ENCODE peak calls at places on chromosomes 7 and 10, in four cellular contexts. One of them, this sample, is unnamed.

GRCh38 chr10:131137223-131137622 is 174.3 kb downstream of the TCERG1L start:
- DNase-seq in left ventricle myocardium inferior: no peak
- DNase-seq in progenitor cell of endocrine pancreas: no peak
- DNase-seq in astrocyte of the spinal cord: no peak
- DNase-seq in this sample: no peak

GRCh38 chr10:117653170-117653515 is 110.6 kb downstream of the EMX2 start:
- DNase-seq in progenitor cell of endocrine pancreas: no peak
- DNase-seq in astrocyte of the spinal cord: peak; percentile 94
- DNase-seq in left ventricle myocardium inferior: no peak
- DNase-seq in this sample: no peak

GRCh38 chr10:90313548-90314325 is 544.1 kb downstream of the HTR7 start:
- DNase-seq in astrocyte of the spinal cord: no peak
- DNase-seq in left ventricle myocardium inferior: no peak
- DNase-seq in progenitor cell of endocrine pancreas: no peak
- DNase-seq in this sample: no peak

GRCh38 chr7:129502708-129503685 is 666 bp downstream of the SMKR1 start:
- DNase-seq in astrocyte of the spinal cord: no peak
- DNase-seq in progenitor cell of endocrine pancreas: peak; percentile 16
- DNase-seq in left ventricle myocardium inferior: no peak
- DNase-seq in this sample: no peak

GRCh38 chr10:109902992-109903947 is 20.0 kb downstream of the XPNPEP1 start:
- DNase-seq in astrocyte of the spinal cord: no peak
- DNase-seq in progenitor cell of endocrine pancreas: no peak
- DNase-seq in left ventricle myocardium inferior: no peak
- DNase-seq in this sample: no peak

GRCh38 chr7:135758531-135758932 is 9.9 kb upstream of the FAM180A start:
- DNase-seq in progenitor cell of endocrine pancreas: no peak
- DNase-seq in left ventricle myocardium inferior: peak; percentile 43
- DNase-seq in astrocyte of the spinal cord: peak; percentile 84
- DNase-seq in this sample: no peak

GRCh38 chr10:70677620-70678249 is 5.4 kb downstream of the ADAMTS14 start:
- DNase-seq in left ventricle myocardium inferior: no peak
- DNase-seq in astrocyte of the spinal cord: no peak
- DNase-seq in progenitor cell of endocrine pancreas: no peak
- DNase-seq in this sample: no peak

GRCh38 chr10:71409516-71410104 is 12.9 kb downstream of the CDH23 start:
- DNase-seq in astrocyte of the spinal cord: no peak
- DNase-seq in progenitor cell of endocrine pancreas: no peak
- DNase-seq in left ventricle myocardium inferior: no peak
- DNase-seq in this sample: peak; percentile 20

GRCh38 chr7:71735961-71736556 is 604.1 kb downstream of the GALNT17 start:
- DNase-seq in left ventricle myocardium inferior: no peak
- DNase-seq in progenitor cell of endocrine pancreas: peak; percentile 62
- DNase-seq in astrocyte of the spinal cord: peak; percentile 62
- DNase-seq in this sample: peak; percentile 61

GRCh38 chr10:98858525-98858924 is 377.1 kb downstream of the HPSE2 start:
- DNase-seq in astrocyte of the spinal cord: no peak
- DNase-seq in progenitor cell of endocrine pancreas: no peak
- DNase-seq in left ventricle myocardium inferior: no peak
- DNase-seq in this sample: peak; percentile 3

GRCh38 chr10:124325998-124326636 is 92.6 kb downstream of the OAT start:
- DNase-seq in left ventricle myocardium inferior: no peak
- DNase-seq in astrocyte of the spinal cord: no peak
- DNase-seq in progenitor cell of endocrine pancreas: no peak
- DNase-seq in this sample: no peak

GRCh38 chr10:3760083-3760482 is 24.9 kb downstream of the KLF6 start:
- DNase-seq in left ventricle myocardium inferior: no peak
- DNase-seq in astrocyte of the spinal cord: no peak
- DNase-seq in progenitor cell of endocrine pancreas: no peak
- DNase-seq in this sample: no peak

GRCh38 chr7:74355091-74355490 is 65.9 kb downstream of the CLIP2 start:
- DNase-seq in left ventricle myocardium inferior: no peak
- DNase-seq in progenitor cell of endocrine pancreas: no peak
- DNase-seq in astrocyte of the spinal cord: peak; percentile 87
- DNase-seq in this sample: no peak

GRCh38 chr7:111933614-111934013 is 272.6 kb downstream of the DOCK4 start:
- DNase-seq in astrocyte of the spinal cord: peak; percentile 28
- DNase-seq in progenitor cell of endocrine pancreas: no peak
- DNase-seq in left ventricle myocardium inferior: no peak
- DNase-seq in this sample: no peak

GRCh38 chr7:16524332-16524731 is 2.3 kb upstream of the LRRC72 start:
- DNase-seq in progenitor cell of endocrine pancreas: no peak
- DNase-seq in left ventricle myocardium inferior: no peak
- DNase-seq in astrocyte of the spinal cord: no peak
- DNase-seq in this sample: no peak

GRCh38 chr10:96287392-96288105 is 16.2 kb upstream of the BLNK start:
- DNase-seq in progenitor cell of endocrine pancreas: no peak
- DNase-seq in astrocyte of the spinal cord: no peak
- DNase-seq in left ventricle myocardium inferior: no peak
- DNase-seq in this sample: peak; percentile 58

GRCh38 chr10:2475711-2476110 is 591.6 kb upstream of the PFKP start:
- DNase-seq in progenitor cell of endocrine pancreas: no peak
- DNase-seq in astrocyte of the spinal cord: no peak
- DNase-seq in left ventricle myocardium inferior: no peak
- DNase-seq in this sample: no peak

GRCh38 chr7:74479066-74479781 is 25.5 kb downstream of the GTF2IRD1 start:
- DNase-seq in progenitor cell of endocrine pancreas: no peak
- DNase-seq in astrocyte of the spinal cord: peak; percentile 43
- DNase-seq in left ventricle myocardium inferior: peak; percentile 32
- DNase-seq in this sample: no peak

GRCh38 chr7:13042605-13043236 is 355.3 kb downstream of the ARL4A start:
- DNase-seq in left ventricle myocardium inferior: no peak
- DNase-seq in progenitor cell of endocrine pancreas: no peak
- DNase-seq in astrocyte of the spinal cord: peak; percentile 50
- DNase-seq in this sample: no peak

GRCh38 chr10:44706745-44707144 is 204.4 kb upstream of the TMEM72 start:
- DNase-seq in progenitor cell of endocrine pancreas: no peak
- DNase-seq in left ventricle myocardium inferior: no peak
- DNase-seq in astrocyte of the spinal cord: peak; percentile 96
- DNase-seq in this sample: no peak

GRCh38 chr10:132307823-132308587 is at the start of gene STK32C:
- DNase-seq in left ventricle myocardium inferior: peak; percentile 93
- DNase-seq in astrocyte of the spinal cord: peak; percentile 86
- DNase-seq in progenitor cell of endocrine pancreas: peak; percentile 76
- DNase-seq in this sample: peak; percentile 90

GRCh38 chr7:3636131-3636860 is 335.2 kb downstream of the SDK1 start:
- DNase-seq in left ventricle myocardium inferior: no peak
- DNase-seq in astrocyte of the spinal cord: peak; percentile 12
- DNase-seq in progenitor cell of endocrine pancreas: no peak
- DNase-seq in this sample: no peak

GRCh38 chr7:128381161-128381821 is 19.8 kb upstream of the PRRT4 start:
- DNase-seq in astrocyte of the spinal cord: no peak
- DNase-seq in left ventricle myocardium inferior: peak; percentile 46
- DNase-seq in progenitor cell of endocrine pancreas: no peak
- DNase-seq in this sample: no peak

GRCh38 chr10:80407836-80408197 is 534 bp upstream of the PRXL2A start:
- DNase-seq in left ventricle myocardium inferior: no peak
- DNase-seq in progenitor cell of endocrine pancreas: peak; percentile 21
- DNase-seq in astrocyte of the spinal cord: no peak
- DNase-seq in this sample: peak; percentile 57

GRCh38 chr10:84195044-84195830 is 900 bp downstream of the CDHR1 start:
- DNase-seq in progenitor cell of endocrine pancreas: no peak
- DNase-seq in astrocyte of the spinal cord: no peak
- DNase-seq in left ventricle myocardium inferior: no peak
- DNase-seq in this sample: peak; percentile 26

GRCh38 chr7:117098457-117098856 is 145.2 kb downstream of the ST7 start:
- DNase-seq in astrocyte of the spinal cord: peak; percentile 97
- DNase-seq in left ventricle myocardium inferior: no peak
- DNase-seq in progenitor cell of endocrine pancreas: no peak
- DNase-seq in this sample: no peak

GRCh38 chr7:90209776-90210175 is 1.8 kb upstream of the STEAP2 start:
- DNase-seq in left ventricle myocardium inferior: no peak
- DNase-seq in astrocyte of the spinal cord: no peak
- DNase-seq in progenitor cell of endocrine pancreas: no peak
- DNase-seq in this sample: no peak

GRCh38 chr7:26291699-26292538 is at the start of gene SNX10:
- DNase-seq in progenitor cell of endocrine pancreas: peak; percentile 59
- DNase-seq in astrocyte of the spinal cord: no peak
- DNase-seq in left ventricle myocardium inferior: peak; percentile 32
- DNase-seq in this sample: peak; percentile 84

GRCh38 chr7:16616122-16616521 is 29.4 kb downstream of the ANKMY2 start:
- DNase-seq in astrocyte of the spinal cord: no peak
- DNase-seq in progenitor cell of endocrine pancreas: no peak
- DNase-seq in left ventricle myocardium inferior: no peak
- DNase-seq in this sample: no peak

GRCh38 chr10:3057946-3058345 is 9.4 kb upstream of the PFKP start:
- DNase-seq in progenitor cell of endocrine pancreas: no peak
- DNase-seq in astrocyte of the spinal cord: no peak
- DNase-seq in left ventricle myocardium inferior: no peak
- DNase-seq in this sample: no peak

GRCh38 chr10:29621161-29621560 is 13.6 kb downstream of the SVIL start:
- DNase-seq in left ventricle myocardium inferior: no peak
- DNase-seq in progenitor cell of endocrine pancreas: no peak
- DNase-seq in astrocyte of the spinal cord: peak; percentile 54
- DNase-seq in this sample: no peak

GRCh38 chr10:107157071-107157470 is 7.4 kb downstream of the SORCS1 start:
- DNase-seq in astrocyte of the spinal cord: no peak
- DNase-seq in progenitor cell of endocrine pancreas: no peak
- DNase-seq in left ventricle myocardium inferior: no peak
- DNase-seq in this sample: no peak

GRCh38 chr10:18109471-18109870 is 30.8 kb upstream of the CACNB2 start:
- DNase-seq in astrocyte of the spinal cord: no peak
- DNase-seq in left ventricle myocardium inferior: no peak
- DNase-seq in progenitor cell of endocrine pancreas: no peak
- DNase-seq in this sample: no peak

GRCh38 chr10:46091834-46092522 is 45.9 kb upstream of the MSMB start:
- DNase-seq in astrocyte of the spinal cord: no peak
- DNase-seq in left ventricle myocardium inferior: no peak
- DNase-seq in progenitor cell of endocrine pancreas: no peak
- DNase-seq in this sample: no peak

GRCh38 chr7:141685285-141686035 is 16.5 kb downstream of the DENND11 start:
- DNase-seq in progenitor cell of endocrine pancreas: no peak
- DNase-seq in astrocyte of the spinal cord: peak; percentile 29
- DNase-seq in left ventricle myocardium inferior: no peak
- DNase-seq in this sample: no peak

GRCh38 chr7:107027208-107027607 is 17.3 kb upstream of the PRKAR2B start:
- DNase-seq in astrocyte of the spinal cord: no peak
- DNase-seq in progenitor cell of endocrine pancreas: no peak
- DNase-seq in left ventricle myocardium inferior: no peak
- DNase-seq in this sample: no peak

GRCh38 chr10:17650416-17650815 is 6.5 kb downstream of the STAM start:
- DNase-seq in astrocyte of the spinal cord: no peak
- DNase-seq in left ventricle myocardium inferior: no peak
- DNase-seq in progenitor cell of endocrine pancreas: no peak
- DNase-seq in this sample: no peak

GRCh38 chr7:2037301-2037804 is 195.4 kb downstream of the MAD1L1 start:
- DNase-seq in progenitor cell of endocrine pancreas: no peak
- DNase-seq in left ventricle myocardium inferior: peak; percentile 11
- DNase-seq in astrocyte of the spinal cord: no peak
- DNase-seq in this sample: peak; percentile 16

GRCh38 chr7:118870187-118870586 is 645.7 kb downstream of the ANKRD7 start:
- DNase-seq in left ventricle myocardium inferior: no peak
- DNase-seq in progenitor cell of endocrine pancreas: no peak
- DNase-seq in astrocyte of the spinal cord: no peak
- DNase-seq in this sample: no peak
- TF ChIP-seq CTCF in left ventricle myocardium inferior: no peak
- TF ChIP-seq CTCF in progenitor cell of endocrine pancreas: no peak
- TF ChIP-seq CTCF in astrocyte of the spinal cord: peak; percentile 41
- TF ChIP-seq CTCF in this sample: peak; percentile 37

GRCh38 chr10:100569687-100570517 is 34.2 kb downstream of the HIF1AN start:
- DNase-seq in left ventricle myocardium inferior: no peak
- DNase-seq in astrocyte of the spinal cord: no peak
- DNase-seq in progenitor cell of endocrine pancreas: no peak
- DNase-seq in this sample: no peak
- TF ChIP-seq CTCF in left ventricle myocardium inferior: no peak
- TF ChIP-seq CTCF in astrocyte of the spinal cord: peak; percentile 9
- TF ChIP-seq CTCF in progenitor cell of endocrine pancreas: peak; percentile 30
- TF ChIP-seq CTCF in this sample: no peak

DNA sequence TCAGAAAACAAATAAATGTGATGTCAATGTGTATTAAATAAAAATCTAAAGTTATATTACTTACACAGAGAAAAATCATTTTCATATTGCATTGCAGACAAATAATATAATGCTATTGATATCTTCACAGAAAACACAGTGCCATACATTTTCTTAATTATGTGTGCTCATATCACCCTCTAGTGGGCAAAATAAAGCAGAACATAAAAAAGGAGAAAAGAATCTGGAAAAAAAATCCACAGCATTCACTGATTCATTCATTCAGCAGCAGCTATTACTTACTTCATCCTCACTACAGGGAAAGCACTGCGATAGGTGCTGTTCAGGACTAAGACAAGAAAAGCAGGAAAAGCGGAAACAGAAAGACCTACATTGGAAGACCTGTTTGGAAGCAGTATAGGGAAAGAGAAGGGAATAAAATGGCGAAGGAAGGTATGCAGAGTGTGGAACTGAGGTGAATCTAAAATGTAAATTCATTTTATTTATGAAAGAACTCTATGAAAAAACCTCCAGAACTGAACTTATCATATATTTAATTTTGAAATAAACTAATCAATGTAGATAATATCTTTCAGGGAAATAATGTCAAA is 73.2 kb downstream of the POT1 start:
- DNase-seq in astrocyte of the spinal cord: peak; percentile 59
- DNase-seq in progenitor cell of endocrine pancreas: no peak
- DNase-seq in left ventricle myocardium inferior: no peak
- DNase-seq in this sample: peak; percentile 21
- TF ChIP-seq CTCF in astrocyte of the spinal cord: peak; percentile 58
- TF ChIP-seq CTCF in progenitor cell of endocrine pancreas: peak; percentile 81
- TF ChIP-seq CTCF in left ventricle myocardium inferior: peak; percentile 67
- TF ChIP-seq CTCF in this sample: peak; percentile 56

GRCh38 chr10:103833731-103834365 is 21.5 kb downstream of the SH3PXD2A start:
- DNase-seq in progenitor cell of endocrine pancreas: no peak
- DNase-seq in left ventricle myocardium inferior: peak; percentile 67
- DNase-seq in astrocyte of the spinal cord: peak; percentile 37
- DNase-seq in this sample: no peak

GRCh38 chr10:103836273-103836672 is 19.1 kb downstream of the SH3PXD2A start:
- DNase-seq in left ventricle myocardium inferior: no peak
- DNase-seq in astrocyte of the spinal cord: no peak
- DNase-seq in progenitor cell of endocrine pancreas: no peak
- DNase-seq in this sample: no peak

GRCh38 chr10:103834436-103835095 is 20.8 kb downstream of the SH3PXD2A start:
- DNase-seq in progenitor cell of endocrine pancreas: no peak
- DNase-seq in astrocyte of the spinal cord: no peak
- DNase-seq in left ventricle myocardium inferior: no peak
- DNase-seq in this sample: no peak

GRCh38 chr10:103836776-103837344 is 18.5 kb downstream of the SH3PXD2A start:
- DNase-seq in progenitor cell of endocrine pancreas: no peak
- DNase-seq in astrocyte of the spinal cord: no peak
- DNase-seq in left ventricle myocardium inferior: no peak
- DNase-seq in this sample: peak; percentile 77

GRCh38 chr10:103835121-103836045 is 20.0 kb downstream of the SH3PXD2A start:
- DNase-seq in astrocyte of the spinal cord: peak; percentile 61
- DNase-seq in left ventricle myocardium inferior: peak; percentile 79
- DNase-seq in progenitor cell of endocrine pancreas: no peak
- DNase-seq in this sample: no peak
- TF ChIP-seq CTCF in astrocyte of the spinal cord: no peak
- TF ChIP-seq CTCF in left ventricle myocardium inferior: no peak
- TF ChIP-seq CTCF in progenitor cell of endocrine pancreas: no peak
- TF ChIP-seq CTCF in this sample: no peak